ENCODE peak calls at places on chromosomes 6 and 20, in five cellular contexts. One of them, this sample, is unnamed.

GRCh38 chr6:30647802-30648460 is 998 bp downstream of the C6orf136 start:
- DNase-seq in K562: peak; percentile 86
- DNase-seq in A549: no peak
- DNase-seq in GM12878: no peak
- DNase-seq in HepG2: no peak
- DNase-seq in this sample: no peak

GRCh38 chr6:106197441-106197840 is 111.3 kb downstream of the PRDM1 start:
- DNase-seq in HepG2: no peak
- DNase-seq in K562: no peak
- DNase-seq in GM12878: no peak
- DNase-seq in A549: no peak
- DNase-seq in this sample: no peak

GRCh38 chr6:29887330-29887818 is 55.0 kb upstream of the HLA-A start:
- DNase-seq in GM12878: no peak
- DNase-seq in A549: no peak
- DNase-seq in K562: no peak
- DNase-seq in HepG2: no peak
- DNase-seq in this sample: no peak

GRCh38 chr6:27136978-27137814 is 110.3 kb upstream of the PRSS16 start:
- DNase-seq in GM12878: no peak
- DNase-seq in A549: peak; percentile 27
- DNase-seq in K562: no peak
- DNase-seq in HepG2: peak; percentile 61
- DNase-seq in this sample: no peak

GRCh38 chr6:102686461-102686860 is 1293.0 kb downstream of the GRIK2 start:
- DNase-seq in GM12878: no peak
- DNase-seq in A549: no peak
- DNase-seq in HepG2: no peak
- DNase-seq in K562: no peak
- DNase-seq in this sample: no peak

GRCh38 chr6:33750244-33750991 is 3.7 kb upstream of the IP6K3 start:
- DNase-seq in A549: no peak
- DNase-seq in K562: no peak
- DNase-seq in GM12878: no peak
- DNase-seq in HepG2: no peak
- DNase-seq in this sample: no peak

GRCh38 chr6:48061630-48062029 is 49.4 kb downstream of the PTCHD4 start:
- DNase-seq in K562: no peak
- DNase-seq in HepG2: no peak
- DNase-seq in GM12878: no peak
- DNase-seq in A549: no peak
- DNase-seq in this sample: no peak

GRCh38 chr6:38722037-38722436 is 6.9 kb downstream of the DNAH8 start:
- DNase-seq in A549: no peak
- DNase-seq in K562: no peak
- DNase-seq in HepG2: no peak
- DNase-seq in GM12878: no peak
- DNase-seq in this sample: no peak

GRCh38 chr6:40910260-40910893 is 128.6 kb downstream of the UNC5CL start:
- DNase-seq in K562: no peak
- DNase-seq in GM12878: no peak
- DNase-seq in A549: no peak
- DNase-seq in HepG2: no peak
- DNase-seq in this sample: no peak

GRCh38 chr6:1767481-1768246 is 157.9 kb downstream of the FOXC1 start:
- DNase-seq in A549: peak; percentile 2
- DNase-seq in HepG2: no peak
- DNase-seq in K562: no peak
- DNase-seq in GM12878: no peak
- DNase-seq in this sample: peak; percentile 38

GRCh38 chr6:82353848-82354247 is 9.8 kb upstream of the TPBG start:
- DNase-seq in HepG2: no peak
- DNase-seq in A549: no peak
- DNase-seq in GM12878: no peak
- DNase-seq in K562: no peak
- DNase-seq in this sample: no peak

GRCh38 chr6:155561262-155561970 is 105.8 kb upstream of the NOX3 start:
- DNase-seq in K562: no peak
- DNase-seq in GM12878: no peak
- DNase-seq in A549: no peak
- DNase-seq in HepG2: peak; percentile 58
- DNase-seq in this sample: no peak

GRCh38 chr20:62501801-62502495 is 26.2 kb upstream of the GATA5 start:
- DNase-seq in A549: peak; percentile 46
- DNase-seq in GM12878: peak; percentile 72
- DNase-seq in HepG2: no peak
- DNase-seq in K562: peak; percentile 37
- DNase-seq in this sample: peak; percentile 65

GRCh38 chr6:127518212-127518709 is 874 bp downstream of the MTCL3 start:
- DNase-seq in HepG2: no peak
- DNase-seq in K562: no peak
- DNase-seq in GM12878: no peak
- DNase-seq in A549: peak; percentile 40
- DNase-seq in this sample: no peak

GRCh38 chr6:22892452-22892851 is 323.1 kb downstream of the HDGFL1 start:
- DNase-seq in K562: no peak
- DNase-seq in HepG2: no peak
- DNase-seq in A549: peak; percentile 77
- DNase-seq in GM12878: no peak
- DNase-seq in this sample: peak; percentile 96

GRCh38 chr6:158648682-158649131 is 1.1 kb upstream of the SYTL3 start:
- DNase-seq in HepG2: no peak
- DNase-seq in GM12878: peak; percentile 83
- DNase-seq in A549: no peak
- DNase-seq in K562: no peak
- DNase-seq in this sample: no peak

GRCh38 chr6:37763413-37763812 is 56.1 kb upstream of the ZFAND3 start:
- DNase-seq in GM12878: no peak
- DNase-seq in HepG2: no peak
- DNase-seq in A549: no peak
- DNase-seq in K562: no peak
- DNase-seq in this sample: no peak

GRCh38 chr6:44466955-44467354 is 79.4 kb downstream of the CDC5L start:
- DNase-seq in A549: no peak
- DNase-seq in K562: no peak
- DNase-seq in GM12878: no peak
- DNase-seq in HepG2: no peak
- DNase-seq in this sample: no peak

GRCh38 chr6:86010915-86011786 is 368.5 kb upstream of the SYNCRIP start:
- DNase-seq in HepG2: no peak
- DNase-seq in A549: no peak
- DNase-seq in K562: no peak
- DNase-seq in GM12878: no peak
- DNase-seq in this sample: no peak

GRCh38 chr6:137297887-137298286 is 78.7 kb upstream of the IFNGR1 start:
- DNase-seq in HepG2: no peak
- DNase-seq in A549: no peak
- DNase-seq in GM12878: no peak
- DNase-seq in K562: no peak
- DNase-seq in this sample: peak; percentile 82

GRCh38 chr20:19958923-19959322 is 58.2 kb upstream of the NAA20 start:
- DNase-seq in GM12878: no peak
- DNase-seq in HepG2: no peak
- DNase-seq in A549: no peak
- DNase-seq in K562: no peak
- DNase-seq in this sample: no peak

GRCh38 chr6:15441982-15442381 is 196.1 kb downstream of the JARID2 start:
- DNase-seq in A549: no peak
- DNase-seq in HepG2: no peak
- DNase-seq in K562: no peak
- DNase-seq in GM12878: no peak
- DNase-seq in this sample: no peak
- H3K4me2 ChIP-seq in A549: no peak overlapping the region
- H3K4me2 ChIP-seq in HepG2: no peak overlapping the region
- H3K4me2 ChIP-seq in K562: no peak overlapping the region
- H3K4me2 ChIP-seq in GM12878: no peak overlapping the region
- H3K4me2 ChIP-seq in this sample: no peak overlapping the region

GRCh38 chr6:87846446-87846845 is 144.4 kb upstream of the AKIRIN2 start:
- DNase-seq in A549: no peak
- DNase-seq in HepG2: no peak
- DNase-seq in K562: no peak
- DNase-seq in GM12878: no peak
- DNase-seq in this sample: no peak

GRCh38 chr6:87847135-87847829 is 145.2 kb upstream of the AKIRIN2 start:
- DNase-seq in A549: no peak
- DNase-seq in GM12878: no peak
- DNase-seq in K562: no peak
- DNase-seq in HepG2: no peak
- DNase-seq in this sample: no peak

GRCh38 chr6:87851674-87852260 is 149.7 kb upstream of the AKIRIN2 start:
- DNase-seq in GM12878: no peak
- DNase-seq in HepG2: no peak
- DNase-seq in A549: no peak
- DNase-seq in K562: no peak
- DNase-seq in this sample: no peak

GRCh38 chr6:87848616-87849015 is 146.6 kb upstream of the AKIRIN2 start:
- DNase-seq in A549: no peak
- DNase-seq in GM12878: no peak
- DNase-seq in K562: no peak
- DNase-seq in HepG2: no peak
- DNase-seq in this sample: peak; percentile 1

DNA sequence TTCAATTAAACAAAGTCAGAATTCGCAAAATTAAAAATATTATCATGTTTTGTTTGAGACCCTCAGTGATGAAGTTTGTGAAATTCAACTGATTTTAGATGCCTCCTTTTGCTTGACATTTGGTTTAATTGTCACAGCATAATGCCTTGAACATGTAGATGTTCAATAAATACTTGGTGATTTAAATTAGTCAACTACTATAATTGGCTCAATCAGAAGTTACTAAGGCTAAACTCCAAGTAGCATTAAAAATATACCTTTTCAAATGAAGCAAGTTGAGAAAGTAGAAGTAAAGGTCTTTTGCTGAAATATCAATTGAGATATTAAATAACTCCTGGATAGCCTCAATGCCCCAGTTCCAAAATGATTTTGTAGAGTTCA is 145.8 kb upstream of the AKIRIN2 start:
- DNase-seq in A549: no peak
- DNase-seq in HepG2: no peak
- DNase-seq in GM12878: no peak
- DNase-seq in K562: no peak
- DNase-seq in this sample: no peak
- TF ChIP-seq MYC in A549: no peak
- TF ChIP-seq MYC in HepG2: no peak
- TF ChIP-seq MYC in GM12878: no peak
- TF ChIP-seq MYC in K562: no peak
- TF ChIP-seq MYC in this sample: no peak

GRCh38 chr6:151670116-151670515 is 137.4 kb upstream of the ESR1 start:
- DNase-seq in GM12878: no peak
- DNase-seq in K562: no peak
- DNase-seq in A549: no peak
- DNase-seq in HepG2: no peak
- DNase-seq in this sample: no peak
- H3K4me2 ChIP-seq in GM12878: no peak overlapping the region
- H3K4me2 ChIP-seq in K562: no peak overlapping the region
- H3K4me2 ChIP-seq in A549: no peak overlapping the region
- H3K4me2 ChIP-seq in HepG2: no peak overlapping the region
- H3K4me2 ChIP-seq in this sample: no peak overlapping the region

GRCh38 chr20:815914-816606 is 17.5 kb upstream of the FAM110A start:
- DNase-seq in GM12878: no peak
- DNase-seq in HepG2: peak; percentile 70
- DNase-seq in A549: peak; percentile 76
- DNase-seq in K562: peak; percentile 78
- DNase-seq in this sample: peak; percentile 61
- TF ChIP-seq MYC in GM12878: no peak
- TF ChIP-seq MYC in HepG2: no peak
- TF ChIP-seq MYC in A549: no peak
- TF ChIP-seq MYC in K562: no peak
- TF ChIP-seq MYC in this sample: no peak

GRCh38 chr6:25165817-25166216 is 113.4 kb upstream of the CARMIL1 start:
- DNase-seq in K562: no peak
- DNase-seq in A549: no peak
- DNase-seq in GM12878: no peak
- DNase-seq in HepG2: no peak
- DNase-seq in this sample: no peak
- H3K4me2 ChIP-seq in K562: no peak overlapping the region
- H3K4me2 ChIP-seq in A549: no peak overlapping the region
- H3K4me2 ChIP-seq in GM12878: no peak overlapping the region
- H3K4me2 ChIP-seq in HepG2: no peak overlapping the region
- H3K4me2 ChIP-seq in this sample: no peak overlapping the region

GRCh38 chr20:60990647-60991046 is 261.4 kb upstream of the CDH4 start:
- DNase-seq in GM12878: no peak
- DNase-seq in HepG2: no peak
- DNase-seq in K562: no peak
- DNase-seq in A549: no peak
- DNase-seq in this sample: no peak

GRCh38 chr20:60999256-60999655 is 252.8 kb upstream of the CDH4 start:
- DNase-seq in GM12878: no peak
- DNase-seq in K562: no peak
- DNase-seq in A549: no peak
- DNase-seq in HepG2: no peak
- DNase-seq in this sample: no peak

DNA sequence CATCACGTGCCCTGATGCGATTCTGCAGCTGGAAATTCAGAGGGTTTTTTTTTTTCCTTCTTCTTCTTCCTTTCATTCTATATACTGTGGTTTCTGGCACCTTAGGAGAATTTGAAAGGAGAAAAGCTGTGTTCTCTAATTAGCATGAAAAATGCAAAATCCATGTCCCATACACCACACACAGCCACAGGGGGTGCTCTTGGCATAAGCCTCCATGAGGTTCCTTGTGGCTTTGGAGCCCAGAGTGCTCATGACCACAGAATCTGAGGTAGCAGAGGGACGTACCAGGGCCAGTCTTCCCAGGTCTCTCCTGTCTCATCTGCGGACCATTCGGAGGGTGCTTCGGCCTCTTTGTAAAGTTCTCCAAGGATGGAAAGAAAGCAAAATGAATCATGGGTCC is 258.4 kb upstream of the CDH4 start:
- DNase-seq in GM12878: no peak
- DNase-seq in A549: peak; percentile 33
- DNase-seq in K562: peak; percentile 10
- DNase-seq in HepG2: no peak
- DNase-seq in this sample: no peak
- TF ChIP-seq MYC in GM12878: no peak
- TF ChIP-seq MYC in A549: no peak
- TF ChIP-seq MYC in K562: no peak
- TF ChIP-seq MYC in HepG2: no peak
- TF ChIP-seq MYC in this sample: no peak